ENCODE peak calls at places on chromosome 2, in four cellular contexts. O, V, C and M are unnamed samples.

GRCh38 chr2:196399736-196400691 is 228.6 kb upstream of the STK17B start:
- DNase-seq in O (no peak), V (no peak), C (peak), M (no peak)

GRCh38 chr2:144801766-144802165 is 281.8 kb upstream of the ZEB2 start:
- DNase-seq in O (no peak), V (no peak), C (no peak), M (no peak)

GRCh38 chr2:96505231-96505889 is at the start of gene NEURL3:
- DNase-seq in O (no peak), V (no peak), C (no peak), M (no peak)

GRCh38 chr2:37873749-37874330 is 51.2 kb upstream of the RMDN2 start:
- DNase-seq in O (no peak), V (no peak), C (no peak), M (no peak)

GRCh38 chr2:204051476-204051875 is 114.9 kb downstream of the ICOS start:
- DNase-seq in O (peak), V (no peak), C (no peak), M (no peak)

GRCh38 chr2:240831594-240832204 is 11.7 kb upstream of the KIF1A start:
- DNase-seq in O (peak), V (no peak), C (no peak), M (no peak)

GRCh38 chr2:108616731-108617161 is 82.5 kb downstream of the LIMS1 start:
- DNase-seq in O (no peak), V (no peak), C (no peak), M (no peak)

GRCh38 chr2:201964631-201965206 is 68.9 kb upstream of the FZD7 start:
- DNase-seq in O (no peak), V (no peak), C (no peak), M (no peak)

GRCh38 chr2:43323810-43324588 is 97.6 kb upstream of the ZFP36L2 start:
- DNase-seq in O (no peak), V (no peak), C (no peak), M (no peak)

GRCh38 chr2:191789791-191790190 is 57.1 kb downstream of the CAVIN2 start:
- DNase-seq in O (no peak), V (no peak), C (no peak), M (no peak)

GRCh38 chr2:122643725-122644329 is 888.4 kb downstream of the TSN start:
- DNase-seq in O (no peak), V (no peak), C (peak), M (no peak)

GRCh38 chr2:31440764-31441163 is 26.2 kb upstream of the XDH start:
- DNase-seq in O (no peak), V (no peak), C (no peak), M (no peak)

GRCh38 chr2:179655627-179656026 is 205.8 kb downstream of the ZNF385B start:
- DNase-seq in O (no peak), V (no peak), C (no peak), M (no peak)

GRCh38 chr2:32990556-32990955 is 43.8 kb downstream of the LTBP1 start:
- DNase-seq in O (no peak), V (no peak), C (no peak), M (no peak)

GRCh38 chr2:83826601-83827000 is 632.5 kb downstream of the SUCLG1 start:
- DNase-seq in O (no peak), V (no peak), C (no peak), M (no peak)

GRCh38 chr2:175432021-175432420 is 250.5 kb upstream of the ATP5MC3 start:
- DNase-seq in O (no peak), V (no peak), C (no peak), M (no peak)

GRCh38 chr2:579351-579886 is 97.8 kb downstream of the TMEM18 start:
- DNase-seq in O (no peak), V (no peak), C (no peak), M (no peak)

GRCh38 chr2:11675423-11676112 is 5.6 kb upstream of the NTSR2 start:
- DNase-seq in O (no peak), V (no peak), C (no peak), M (no peak)

GRCh38 chr2:17171446-17172049 is 346.7 kb downstream of the RAD51AP2 start:
- DNase-seq in O (peak), V (no peak), C (peak), M (peak)

GRCh38 chr2:9234680-9235387 is 28.2 kb downstream of the ASAP2 start:
- DNase-seq in O (no peak), V (no peak), C (no peak), M (no peak)

GRCh38 chr2:233020454-233020853 is 7.4 kb upstream of the NGEF start:
- DNase-seq in O (no peak), V (no peak), C (no peak), M (no peak)

GRCh38 chr2:173286153-173286809 is 68.4 kb upstream of the CDCA7 start:
- DNase-seq in O (no peak), V (no peak), C (no peak), M (no peak)

GRCh38 chr2:65443509-65444200 is 11.3 kb upstream of the SPRED2 start:
- DNase-seq in O (no peak), V (no peak), C (no peak), M (no peak)

GRCh38 chr2:236856856-236857616 is 228.7 kb upstream of the COPS8 start:
- DNase-seq in O (peak), V (no peak), C (no peak), M (no peak)

GRCh38 chr2:102147935-102148334 is 5.4 kb downstream of the IL1R1 start:
- DNase-seq in O (no peak), V (no peak), C (no peak), M (no peak)

GRCh38 chr2:181036848-181037603 is 56.6 kb downstream of the UBE2E3 start:
- DNase-seq in O (no peak), V (no peak), C (no peak), M (no peak)

GRCh38 chr2:152322222-152322621 is 12.8 kb upstream of the FMNL2 start:
- DNase-seq in O (no peak), V (no peak), C (no peak), M (no peak)

GRCh38 chr2:104914509-104914908 is 60.6 kb downstream of the POU3F3 start:
- DNase-seq in O (no peak), V (no peak), C (no peak), M (no peak)

GRCh38 chr2:165120740-165121467 is 82.9 kb downstream of the SCN3A start:
- DNase-seq in O (no peak), V (no peak), C (no peak), M (no peak)

GRCh38 chr2:190554357-190555006 is 20.0 kb upstream of the NEMP2 start:
- DNase-seq in O (peak), V (peak), C (no peak), M (no peak)

DNA sequence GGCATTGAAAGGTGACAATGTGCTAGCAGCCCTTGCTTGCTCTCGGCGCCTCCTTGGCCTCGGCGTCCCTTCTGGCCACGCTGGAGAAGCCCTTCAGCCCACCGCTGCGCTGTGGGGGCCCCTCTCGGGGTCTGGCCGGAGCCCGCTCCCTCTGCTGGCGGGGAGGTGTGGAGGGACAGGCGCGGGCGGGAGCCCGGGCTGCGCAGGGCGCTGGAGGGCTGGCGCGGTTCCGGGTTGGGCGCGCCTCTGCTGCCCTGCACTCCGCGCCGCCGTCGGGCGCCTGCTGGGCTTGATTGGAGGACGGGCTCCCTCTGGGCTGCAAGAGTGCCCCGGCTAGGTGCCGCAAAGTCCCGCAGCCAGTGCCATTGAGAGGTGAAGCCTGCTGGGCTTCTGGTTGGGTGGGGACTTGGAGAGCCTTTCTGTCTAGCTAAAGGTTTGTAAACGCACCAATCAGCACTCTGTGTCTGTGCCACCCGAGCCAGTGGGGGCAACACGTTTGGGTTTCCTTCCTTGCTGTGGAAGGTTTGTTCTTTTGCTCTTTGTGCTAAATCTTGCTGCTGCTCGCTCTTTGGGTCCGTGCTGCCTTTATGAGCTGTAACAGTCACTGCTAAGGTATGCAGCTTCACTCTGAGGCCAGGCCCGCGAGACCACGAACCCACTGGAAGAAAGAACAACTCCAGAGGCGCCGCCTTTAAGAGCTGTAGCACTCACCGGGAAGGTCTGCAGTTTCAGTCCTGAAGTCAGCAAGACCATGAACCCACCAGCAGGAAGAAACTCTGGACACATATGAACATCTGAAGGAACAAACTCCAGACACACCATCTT is 14.8 kb upstream of the IMP4 start:
- DNase-seq in O (peak), V (no peak), C (no peak), M (no peak)
- TF ChIP-seq CTCF in O (no peak), V (no peak), C (no peak), M (peak)

DNA sequence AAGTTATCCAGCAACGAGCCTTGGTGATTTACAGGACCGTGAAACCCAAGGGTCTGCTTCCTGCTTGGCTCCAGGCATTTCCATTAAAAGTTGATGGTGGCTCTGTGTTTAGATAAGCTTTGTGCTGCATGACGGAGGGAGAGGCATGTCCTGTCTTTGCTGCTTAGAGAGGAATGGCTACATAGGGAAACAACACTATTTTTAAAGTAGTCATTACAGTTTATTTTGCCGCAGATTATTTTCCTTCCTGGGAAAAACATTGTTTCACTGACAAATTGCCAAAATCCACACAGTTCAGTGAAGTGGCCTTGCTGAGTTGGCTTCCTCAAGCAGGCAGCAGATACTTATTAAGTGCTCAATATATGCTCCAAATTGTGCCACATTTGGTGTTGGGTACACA is 98.5 kb downstream of the THSD7B start:
- DNase-seq in O (no peak), V (no peak), C (no peak), M (no peak)
- TF ChIP-seq CTCF in O (no peak), V (no peak), C (no peak), M (no peak)

GRCh38 chr2:99725810-99726209 is 236.0 kb upstream of the REV1 start:
- DNase-seq in O (no peak), V (no peak), C (no peak), M (no peak)
- TF ChIP-seq CTCF in O (no peak), V (peak), C (peak), M (peak)

DNA sequence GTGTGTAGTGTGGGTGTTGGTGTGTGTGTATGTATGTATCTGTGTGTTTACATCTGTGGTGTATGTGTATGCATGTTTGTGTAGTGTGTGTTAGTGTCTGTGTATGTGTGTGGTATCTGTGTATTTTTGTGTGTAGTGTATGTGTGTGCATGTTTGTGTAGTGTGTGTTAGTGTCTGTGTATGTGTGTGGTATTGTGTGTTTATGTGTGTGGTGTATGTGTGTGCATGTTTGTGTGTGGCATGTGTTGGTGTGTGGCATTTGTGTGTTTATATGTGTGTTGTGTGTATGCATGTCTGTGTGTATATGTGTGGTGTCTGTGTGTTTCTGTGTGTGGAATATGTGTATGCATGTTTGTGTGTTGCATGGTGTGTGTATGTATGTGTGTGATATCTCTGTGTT is 96.4 kb downstream of the CMPK2 start:
- DNase-seq in O (no peak), V (no peak), C (no peak), M (no peak)
- TF ChIP-seq CTCF in O (no peak), V (no peak), C (no peak), M (no peak)

DNA sequence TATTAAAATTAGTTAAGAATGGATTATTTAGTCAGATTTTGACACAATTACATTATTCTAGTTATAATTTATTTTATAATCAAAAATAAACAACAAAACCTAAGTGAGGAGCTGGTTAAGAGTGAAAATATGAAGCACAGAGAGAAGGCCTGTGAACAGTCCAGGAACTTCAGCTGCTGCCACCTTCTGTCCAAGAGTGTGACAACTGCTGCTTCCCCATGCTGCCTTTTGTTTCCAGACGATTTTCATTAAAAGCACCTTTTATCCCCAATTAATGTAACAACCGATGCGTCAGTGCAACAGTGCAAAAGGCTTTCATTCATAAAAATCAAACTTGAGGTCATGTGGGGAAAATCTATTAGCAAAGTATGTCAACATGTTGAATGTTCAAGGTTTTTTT is 363.6 kb downstream of the CTNNA2 start:
- DNase-seq in O (no peak), V (no peak), C (no peak), M (no peak)
- TF ChIP-seq CTCF in O (no peak), V (no peak), C (peak), M (peak)

GRCh38 chr2:133579295-133579694 is 11.0 kb upstream of the NCKAP5 start:
- DNase-seq in O (no peak), V (no peak), C (no peak), M (no peak)

GRCh38 chr2:133573771-133574170 is 5.5 kb upstream of the NCKAP5 start:
- DNase-seq in O (no peak), V (no peak), C (no peak), M (no peak)

GRCh38 chr2:133574186-133574585 is 5.9 kb upstream of the NCKAP5 start:
- DNase-seq in O (no peak), V (no peak), C (no peak), M (no peak)

GRCh38 chr2:133574620-133575019 is 6.4 kb upstream of the NCKAP5 start:
- DNase-seq in O (no peak), V (peak), C (no peak), M (no peak)

GRCh38 chr2:133576714-133577113 is 8.5 kb upstream of the NCKAP5 start:
- DNase-seq in O (no peak), V (no peak), C (no peak), M (no peak)
- TF ChIP-seq CTCF in O (no peak), V (no peak), C (no peak), M (no peak)

GRCh38 chr2:160352492-160352891 is 141.1 kb downstream of the RBMS1 start:
- DNase-seq in O (no peak), V (no peak), C (no peak), M (no peak)

GRCh38 chr2:160351978-160352377 is 141.6 kb downstream of the RBMS1 start:
- DNase-seq in O (no peak), V (no peak), C (no peak), M (no peak)

GRCh38 chr2:160353813-160354212 is 139.8 kb downstream of the RBMS1 start:
- DNase-seq in O (no peak), V (no peak), C (no peak), M (no peak)

GRCh38 chr2:160354677-160355076 is 138.9 kb downstream of the RBMS1 start:
- DNase-seq in O (no peak), V (no peak), C (no peak), M (no peak)

DNA sequence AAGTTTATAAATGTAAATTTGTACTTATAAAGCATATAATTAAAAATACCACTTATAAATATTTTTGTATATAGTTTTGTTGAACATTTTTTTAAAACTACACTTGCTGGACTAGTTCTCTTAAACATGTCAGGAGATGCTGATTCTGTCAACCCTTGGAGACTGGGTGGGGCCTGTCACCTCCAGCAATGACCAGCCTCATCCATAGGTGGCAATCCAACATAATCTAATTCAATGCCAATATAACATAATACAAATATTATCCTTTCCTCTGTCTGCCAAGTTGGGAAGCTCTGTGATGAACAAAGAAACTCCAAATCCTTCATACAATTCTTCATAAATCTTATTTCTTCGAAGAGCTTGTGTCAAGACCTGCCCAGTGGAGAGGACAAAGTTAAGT is 140.4 kb downstream of the RBMS1 start:
- DNase-seq in O (no peak), V (no peak), C (no peak), M (no peak)
- TF ChIP-seq CTCF in O (no peak), V (no peak), C (no peak), M (no peak)

GRCh38 chr2:39068757-39069515 is 51.9 kb downstream of the SOS1 start:
- DNase-seq in O (no peak), V (no peak), C (no peak), M (no peak)
- TF ChIP-seq CTCF in O (no peak), V (no peak), C (no peak), M (no peak)

GRCh38 chr2:61065706-61066688 is at the start of gene SANBR:
- DNase-seq in O (peak), V (peak), C (peak), M (peak)
- TF ChIP-seq CTCF in O (no peak), V (no peak), C (no peak), M (no peak)